ENCODE peak calls at places on chromosomes 5 and 9, in ten cellular contexts. T, K, Z, B, X, I, V, A, G and C are unnamed samples.

GRCh38 chr5:160486573-160486972 is 64.9 kb downstream of the PTTG1 start:
- DNase-seq in V (no peak), Z (no peak), B (no peak), I (peak; percentile 17), T (no peak), G (no peak), X (no peak), A (no peak), K (no peak), C (no peak)

GRCh38 chr5:164277720-164278119 is 772.3 kb downstream of the MAT2B start:
- DNase-seq in X (no peak), B (no peak), Z (no peak), G (peak; percentile 48), T (no peak), K (peak; percentile 15), I (no peak), A (no peak), V (no peak), C (no peak)

GRCh38 chr9:16090907-16091629 is 538.2 kb downstream of the CCDC171 start:
- DNase-seq in G (peak; percentile 57), Z (no peak), K (no peak), A (no peak), I (no peak), X (no peak), B (no peak), V (no peak), T (no peak), C (no peak)

GRCh38 chr9:4277531-4277991 is 22.3 kb downstream of the GLIS3 start:
- DNase-seq in I (no peak), Z (no peak), V (no peak), K (no peak), G (peak; percentile 14), A (no peak), X (no peak), B (peak; percentile 43), T (no peak), C (no peak)

GRCh38 chr5:53160895-53161294 is 51.3 kb upstream of the MOCS2 start:
- DNase-seq in X (no peak), G (no peak), Z (no peak), I (no peak), B (no peak), V (no peak), T (no peak), K (no peak), A (no peak), C (no peak)

GRCh38 chr5:149358294-149358651 is 427 bp downstream of the PCYOX1L start:
- DNase-seq in T (no peak), Z (peak; percentile 61), G (no peak), A (peak; percentile 90), I (peak; percentile 51), K (peak; percentile 73), X (no peak), B (peak; percentile 47), V (peak; percentile 69), C (peak; percentile 38)

GRCh38 chr9:107131108-107131799 is 151.8 kb upstream of the RAD23B start:
- DNase-seq in X (no peak), K (no peak), G (no peak), I (no peak), V (no peak), B (no peak), A (no peak), T (peak; percentile 59), Z (no peak), C (no peak)

GRCh38 chr5:180126716-180127681 is 55.4 kb upstream of the RNF130 start:
- DNase-seq in G (no peak), I (peak; percentile 27), T (peak; percentile 15), A (peak; percentile 85), Z (peak; percentile 53), K (peak; percentile 30), X (no peak), B (no peak), V (no peak), C (no peak)

GRCh38 chr5:125798311-125798710 is 624.9 kb upstream of the GRAMD2B start:
- DNase-seq in B (no peak), Z (no peak), X (no peak), K (peak; percentile 19), T (no peak), I (peak; percentile 1), V (no peak), A (no peak), G (peak; percentile 42), C (no peak)

GRCh38 chr5:67610191-67610912 is 413.8 kb upstream of the CD180 start:
- DNase-seq in X (no peak), G (no peak), B (no peak), A (no peak), T (no peak), Z (no peak), I (no peak), K (no peak), V (no peak), C (no peak)

GRCh38 chr5:9431151-9431495 is 114.8 kb downstream of the SEMA5A start:
- DNase-seq in G (no peak), V (no peak), K (no peak), T (no peak), X (no peak), Z (no peak), B (no peak), I (no peak), A (no peak), C (no peak)

GRCh38 chr9:16154570-16155078 is 601.8 kb downstream of the CCDC171 start:
- DNase-seq in K (peak; percentile 60), I (no peak), Z (no peak), B (peak; percentile 43), A (no peak), T (no peak), V (peak; percentile 55), X (no peak), G (no peak), C (no peak)

GRCh38 chr5:27855491-27855890 is 817.1 kb upstream of the CDH9 start:
- DNase-seq in B (no peak), K (no peak), T (no peak), Z (no peak), X (no peak), I (no peak), V (no peak), G (no peak), A (no peak), C (no peak)

GRCh38 chr5:143182106-143182505 is 221.4 kb downstream of the NR3C1 start:
- DNase-seq in G (no peak), K (no peak), T (no peak), A (no peak), Z (no peak), I (no peak), B (no peak), V (no peak), X (no peak), C (no peak)

GRCh38 chr5:155768342-155768741 is 558.6 kb upstream of the SGCD start:
- DNase-seq in G (no peak), X (no peak), Z (no peak), A (no peak), I (no peak), V (no peak), T (no peak), B (no peak), K (no peak), C (no peak)

GRCh38 chr5:139439013-139439903 is at the start of gene DNAJC18:
- DNase-seq in B (peak; percentile 97), A (peak; percentile 98), T (peak; percentile 91), G (peak; percentile 89), X (peak; percentile 85), I (peak; percentile 86), K (peak; percentile 82), V (peak; percentile 95), Z (peak; percentile 88), C (peak; percentile 84)
- TF ChIP-seq POLR2A in B (peak; percentile 52), A (peak; percentile 64), T (no peak), G (peak; percentile 78), X (peak; percentile 28), I (peak; percentile 46), K (no peak), V (peak; percentile 47), Z (no peak), C (peak; percentile 2)

DNA sequence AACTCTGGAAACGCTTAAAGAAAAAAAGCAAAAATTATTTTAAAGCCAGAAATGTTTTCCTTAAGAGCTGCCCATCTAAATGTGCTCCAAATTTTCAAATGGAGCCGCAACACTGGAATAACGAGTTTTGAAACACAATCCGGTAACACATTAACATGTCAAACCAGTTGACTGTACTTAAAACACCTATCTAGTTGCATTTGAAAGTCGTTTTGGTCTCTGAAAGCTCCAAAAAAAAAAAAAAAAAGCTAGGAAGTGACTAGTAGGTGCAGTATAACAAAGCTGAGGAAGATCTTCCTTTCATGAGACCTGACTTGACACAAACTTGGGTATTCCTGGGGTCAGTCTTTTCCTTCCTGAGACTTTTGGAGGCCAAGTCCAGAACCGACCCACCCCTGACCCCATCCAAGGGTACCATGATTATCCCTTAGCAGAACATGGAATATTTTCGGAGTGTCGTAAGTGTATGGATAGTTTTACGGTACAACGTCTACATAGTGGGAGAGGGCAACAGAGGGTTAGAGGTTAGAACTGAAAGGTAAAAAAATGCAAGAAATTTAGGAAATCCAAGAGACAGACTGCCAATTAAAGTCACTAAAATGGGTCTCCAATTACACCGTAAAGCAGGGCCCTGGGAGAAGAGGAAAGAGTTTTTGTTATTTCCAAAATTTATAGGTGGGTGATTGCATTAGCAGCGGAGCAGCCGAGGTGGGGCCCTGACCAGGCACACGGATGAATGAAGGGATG is 812 bp downstream of the CETN3 start:
- DNase-seq in Z (no peak), B (no peak), G (no peak), V (no peak), K (no peak), A (no peak), I (peak; percentile 52), T (no peak), X (no peak), C (no peak)
- TF ChIP-seq POLR2A in Z (no peak), B (peak; percentile 25), G (peak; percentile 82), V (no peak), K (no peak), A (no peak), I (no peak), T (no peak), X (peak; percentile 71), C (no peak)

DNA sequence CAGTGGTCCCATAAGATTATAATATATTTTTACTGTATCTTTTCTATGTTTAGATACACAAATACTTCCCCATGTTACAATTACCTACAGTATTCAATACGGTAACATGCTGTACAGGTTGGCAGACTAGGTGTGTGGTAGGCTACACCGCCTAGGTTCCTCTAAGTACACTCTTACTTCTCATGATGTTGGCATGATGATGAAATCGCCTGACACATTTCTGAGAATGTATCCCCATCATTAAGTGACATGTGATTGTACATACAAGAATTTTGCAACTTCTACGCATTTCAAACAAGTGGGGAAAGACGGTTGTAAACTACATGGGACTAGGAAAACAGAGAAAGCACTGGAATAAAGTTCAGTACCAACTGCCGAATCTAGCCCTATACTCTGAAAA is 53.3 kb downstream of the SETX start:
- DNase-seq in Z (no peak), T (no peak), K (no peak), A (no peak), X (no peak), I (peak; percentile 30), B (no peak), G (no peak), V (no peak), C (no peak)
- TF ChIP-seq POLR2A in Z (no peak), T (no peak), K (no peak), A (no peak), X (no peak), I (no peak), B (no peak), G (no peak), V (no peak), C (no peak)

DNA sequence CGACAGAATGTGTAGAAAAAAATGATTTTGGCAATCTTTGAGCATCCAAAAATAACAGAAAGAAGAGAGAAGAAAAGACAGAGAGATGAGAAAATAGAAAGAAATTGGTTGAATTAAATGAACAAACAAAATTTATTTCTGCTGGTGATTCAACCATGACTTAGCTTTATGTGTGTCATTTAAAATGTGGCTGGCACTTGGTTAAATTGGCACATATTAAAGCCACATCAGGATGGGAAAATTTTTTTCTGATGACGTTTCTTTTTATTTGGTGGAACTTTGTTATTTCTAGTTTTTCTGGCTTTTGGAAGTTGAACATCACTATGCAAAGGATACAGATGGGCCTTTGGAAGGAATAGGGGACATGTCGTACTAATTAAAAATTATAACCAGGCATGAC is 35.7 kb upstream of the NREP start:
- DNase-seq in B (no peak), T (no peak), G (peak; percentile 29), I (no peak), A (no peak), X (no peak), V (no peak), Z (no peak), K (no peak), C (no peak)
- TF ChIP-seq POLR2A in B (no peak), T (no peak), G (no peak), I (no peak), A (no peak), X (no peak), V (no peak), Z (no peak), K (no peak), C (no peak)